ENCODE peak calls at places on chromosome 14, in six cellular contexts. J, G, M, S, D and P are unnamed samples. For H3K79me1, the result is how much of the 10 kb centered on the place peaks cover.

GRCh38 chr14:44567997-44568396 is 60.9 kb upstream of the FSCB start:
- DNase-seq in J (no peak), G (no peak), M (no peak), S (no peak), D (no peak), P (no peak)

GRCh38 chr14:68020999-68021663 is 201.6 kb downstream of the RAD51B start:
- DNase-seq in J (no peak), G (no peak), M (no peak), S (no peak), D (no peak), P (no peak)

GRCh38 chr14:94164685-94165431 is 9.3 kb upstream of the PPP4R4 start:
- DNase-seq in J (peak), G (no peak), M (no peak), S (no peak), D (no peak), P (no peak)

GRCh38 chr14:25340882-25341281 is 290.9 kb upstream of the STXBP6 start:
- DNase-seq in J (no peak), G (no peak), M (no peak), S (no peak), D (no peak), P (no peak)

GRCh38 chr14:96299441-96299840 is 43.4 kb downstream of the BDKRB1 start:
- DNase-seq in J (no peak), G (no peak), M (no peak), S (no peak), D (no peak), P (no peak)

GRCh38 chr14:68789798-68790655 is 2.8 kb downstream of the ZFP36L1 start:
- DNase-seq in J (no peak), G (no peak), M (peak), S (no peak), D (no peak), P (peak)

GRCh38 chr14:58100735-58101368 is 51.2 kb downstream of the ARMH4 start:
- DNase-seq in J (no peak), G (peak), M (peak), S (no peak), D (no peak), P (no peak)

GRCh38 chr14:75982724-75983358 is 1.0 kb upstream of the TGFB3 start:
- DNase-seq in J (no peak), G (peak), M (peak), S (no peak), D (no peak), P (no peak)

GRCh38 chr14:51479584-51480305 is 172.0 kb upstream of the FRMD6 start:
- DNase-seq in J (no peak), G (peak), M (peak), S (no peak), D (no peak), P (no peak)

GRCh38 chr14:100443643-100444042 is 120.5 kb downstream of the SLC25A47 start:
- DNase-seq in J (no peak), G (peak), M (no peak), S (no peak), D (no peak), P (peak)

GRCh38 chr14:77205566-77205965 is 24.0 kb downstream of the TMEM63C start:
- DNase-seq in J (no peak), G (no peak), M (no peak), S (no peak), D (no peak), P (no peak)

GRCh38 chr14:105197274-105197673 is 16.2 kb upstream of the NUDT14 start:
- DNase-seq in J (no peak), G (peak), M (peak), S (peak), D (no peak), P (peak)

GRCh38 chr14:100239200-100239839 is 376 bp downstream of the YY1 start:
- DNase-seq in J (no peak), G (no peak), M (no peak), S (no peak), D (no peak), P (peak)

GRCh38 chr14:24535737-24536136 is 27.7 kb upstream of the CMA1 start:
- DNase-seq in J (no peak), G (no peak), M (no peak), S (no peak), D (no peak), P (no peak)

GRCh38 chr14:84864582-84865271 is 665.2 kb upstream of the FLRT2 start:
- DNase-seq in J (no peak), G (no peak), M (no peak), S (no peak), D (no peak), P (no peak)

GRCh38 chr14:101845896-101846295 is 84.4 kb downstream of the PPP2R5C start:
- DNase-seq in J (no peak), G (no peak), M (no peak), S (no peak), D (no peak), P (no peak)

GRCh38 chr14:33943081-33943480 is 7.8 kb downstream of the EGLN3 start:
- DNase-seq in J (no peak), G (no peak), M (no peak), S (no peak), D (no peak), P (no peak)

GRCh38 chr14:22265319-22266140 is 323.5 kb downstream of the DAD1 start:
- DNase-seq in J (no peak), G (peak), M (peak), S (no peak), D (no peak), P (peak)

GRCh38 chr14:28375295-28375694 is 391.3 kb upstream of the FOXG1 start:
- DNase-seq in J (peak), G (no peak), M (no peak), S (peak), D (peak), P (peak)

GRCh38 chr14:92397140-92397815 is 74.3 kb downstream of the SLC24A4 start:
- DNase-seq in J (no peak), G (peak), M (peak), S (no peak), D (no peak), P (no peak)

GRCh38 chr14:84807673-84808072 is 722.3 kb upstream of the FLRT2 start:
- DNase-seq in J (no peak), G (no peak), M (no peak), S (no peak), D (no peak), P (no peak)

DNA sequence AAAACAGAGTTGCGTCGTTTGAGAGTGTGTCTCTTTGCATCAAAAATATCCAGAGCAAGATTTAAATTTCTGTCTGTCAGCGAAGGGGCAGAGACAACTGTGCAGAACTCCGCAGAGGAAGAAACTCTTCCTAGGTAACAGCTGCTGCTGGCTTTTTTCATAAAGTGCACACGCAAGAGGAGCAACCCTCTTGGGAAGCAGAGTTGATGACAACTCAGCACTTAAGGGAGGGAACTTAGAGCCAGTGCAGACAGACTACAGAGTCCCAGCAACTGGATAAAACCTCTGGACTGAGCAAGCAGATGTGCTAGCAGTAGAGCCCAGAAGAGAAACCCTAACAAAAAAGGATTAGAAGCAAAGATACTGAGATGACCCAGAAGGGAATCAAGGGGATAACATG is 337.1 kb downstream of the PCNX1 start:
- DNase-seq in J (no peak), G (peak), M (peak), S (no peak), D (no peak), P (no peak)
- H2AFZ ChIP-seq in J (no peak), G (no peak), M (no peak), S (no peak), D (peak), P (no peak)

GRCh38 chr14:31449971-31450610 is 7.2 kb downstream of the DTD2 start:
- DNase-seq in J (no peak), G (peak), M (peak), S (no peak), D (no peak), P (peak)
- H3K79me1 ChIP-seq in J (under half), G (under half), M (under half), S (under half), D (under half), P (under half)

DNA sequence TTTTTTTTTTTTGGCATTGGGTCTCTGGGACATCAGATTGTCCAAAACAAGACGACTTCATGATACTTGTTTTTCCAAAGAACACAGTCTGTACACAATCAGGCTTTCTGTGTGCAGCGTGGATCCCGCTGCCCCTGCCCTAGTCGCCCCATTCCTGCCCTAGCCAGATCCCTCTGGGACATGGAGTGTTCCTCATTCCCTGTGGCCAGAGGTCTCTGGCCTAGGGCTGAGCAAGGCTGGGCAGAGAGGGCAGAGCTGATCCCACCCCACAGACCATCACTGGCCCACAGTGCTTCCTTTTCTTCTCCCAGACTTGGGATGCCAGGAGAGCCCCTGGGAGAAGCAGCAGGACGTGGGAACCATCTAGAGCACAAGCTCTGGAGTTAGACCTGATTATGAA is 20.9 kb upstream of the EIF2B2 start:
- DNase-seq in J (peak), G (no peak), M (no peak), S (no peak), D (no peak), P (no peak)
- H2BK120ac ChIP-seq in J (no peak), G (peak), M (no peak), S (no peak), D (no peak), P (peak)

GRCh38 chr14:40410708-40411107 is 978.5 kb upstream of the FBXO33 start:
- DNase-seq in J (no peak), G (no peak), M (no peak), S (no peak), D (no peak), P (no peak)
- H2AFZ ChIP-seq in J (no peak), G (no peak), M (no peak), S (no peak), D (no peak), P (no peak)

DNA sequence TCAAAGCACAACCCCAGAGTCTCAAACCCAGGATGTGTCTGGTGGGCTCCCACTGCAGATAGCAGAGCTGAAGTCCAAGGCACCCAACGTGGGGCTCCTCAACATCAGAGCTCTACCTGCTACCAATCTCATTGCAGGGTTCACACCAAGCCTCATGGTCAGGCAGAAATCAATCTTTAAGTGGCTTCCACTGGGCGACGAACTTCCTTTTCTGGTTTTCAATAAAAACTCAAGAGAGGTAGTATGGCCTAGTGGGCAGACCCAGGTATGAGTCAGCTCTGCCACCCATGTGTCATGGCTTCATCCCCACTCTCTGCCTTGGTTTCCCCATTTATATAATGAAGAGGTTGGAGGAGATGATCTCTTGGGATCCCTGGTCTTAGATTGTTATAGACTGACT is 47.0 kb downstream of the BCL11B start:
- DNase-seq in J (no peak), G (no peak), M (no peak), S (no peak), D (no peak), P (no peak)
- H3K79me1 ChIP-seq in J (under half), G (under half), M (under half), S (under half), D (under half), P (under half)

GRCh38 chr14:87254331-87254730 is 738.7 kb downstream of the GALC start:
- DNase-seq in J (no peak), G (no peak), M (no peak), S (no peak), D (no peak), P (no peak)
- H2BK120ac ChIP-seq in J (no peak), G (no peak), M (no peak), S (no peak), D (no peak), P (no peak)

GRCh38 chr14:103530390-103530789 is 1.4 kb downstream of the TRMT61A start:
- DNase-seq in J (peak), G (peak), M (peak), S (no peak), D (no peak), P (no peak)

GRCh38 chr14:103530831-103531230 is 1.8 kb downstream of the TRMT61A start:
- DNase-seq in J (no peak), G (no peak), M (no peak), S (no peak), D (no peak), P (no peak)

GRCh38 chr14:103528158-103528511 is 861 bp upstream of the TRMT61A start:
- DNase-seq in J (no peak), G (no peak), M (peak), S (no peak), D (no peak), P (no peak)

GRCh38 chr14:103528512-103529382 is at the start of gene TRMT61A:
- DNase-seq in J (peak), G (peak), M (peak), S (peak), D (no peak), P (peak)

GRCh38 chr14:103529383-103530365 is 678 bp downstream of the TRMT61A start:
- DNase-seq in J (peak), G (no peak), M (no peak), S (no peak), D (no peak), P (no peak)
- H2AFZ ChIP-seq in J (no peak), G (peak), M (peak), S (peak), D (no peak), P (peak)

DNA sequence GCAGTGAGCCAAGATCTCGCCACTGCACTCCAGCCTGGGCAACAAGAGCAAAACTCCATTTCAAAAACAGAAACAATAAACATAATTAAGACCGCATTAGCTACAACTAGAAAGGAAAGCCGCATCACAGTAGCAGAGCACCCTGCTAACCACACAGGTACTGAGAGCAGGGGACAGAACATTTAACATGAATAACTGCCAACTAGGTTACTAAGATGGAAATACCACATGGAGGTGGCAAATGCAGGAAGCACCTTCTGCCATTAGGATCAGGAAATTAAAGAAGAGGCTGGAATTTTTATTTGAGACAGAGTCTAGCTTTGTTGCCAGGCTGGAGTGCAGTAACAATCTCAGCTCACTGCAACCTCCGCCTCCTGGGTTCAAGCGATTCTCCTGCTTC is 41.9 kb downstream of the CDC42BPB start:
- DNase-seq in J (peak), G (no peak), M (no peak), S (no peak), D (no peak), P (no peak)
- H3K79me1 ChIP-seq in J (under half), G (half or more), M (under half), S (under half), D (under half), P (under half)

GRCh38 chr14:81219210-81219820 is 1.4 kb downstream of the GTF2A1 start:
- DNase-seq in J (peak), G (peak), M (peak), S (peak), D (peak), P (peak)
- H2BK120ac ChIP-seq in J (peak), G (peak), M (peak), S (no peak), D (no peak), P (peak)

DNA sequence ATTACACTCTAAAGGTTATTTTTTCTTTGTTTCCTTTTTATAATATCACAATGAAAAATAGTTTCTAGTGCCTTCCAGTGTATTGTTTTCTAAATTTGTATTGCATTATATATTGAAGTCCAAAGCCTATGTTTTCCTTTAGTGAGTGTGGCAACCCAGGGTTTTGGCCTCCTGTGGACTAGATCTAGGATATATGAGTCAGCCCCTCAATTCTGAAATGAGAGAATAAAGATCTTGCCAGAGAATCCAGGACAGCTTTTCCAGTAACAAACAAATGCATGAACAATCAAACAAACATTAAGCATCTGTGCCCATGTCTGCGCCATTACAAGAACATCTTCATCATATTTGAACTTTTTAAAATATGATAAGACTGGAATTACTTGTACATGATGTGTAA is 70.7 kb upstream of the SSTR1 start:
- DNase-seq in J (no peak), G (peak), M (no peak), S (no peak), D (no peak), P (no peak)
- H2AFZ ChIP-seq in J (no peak), G (no peak), M (no peak), S (no peak), D (no peak), P (no peak)